ENCODE peak calls at places on chromosomes 16 and 17, in eight cellular contexts. U, M, R, N, K, V, H and X are unnamed samples.

GRCh38 chr16:80125677-80126076 is 415.1 kb upstream of the DYNLRB2 start:
- DNase-seq in U (no peak), M (no peak), R (no peak), N (no peak), K (no peak), V (no peak), H (no peak), X (no peak)

GRCh38 chr17:7894866-7895265 is 6.3 kb downstream of the CHD3 start:
- DNase-seq in U (no peak), M (no peak), R (no peak), N (no peak), K (no peak), V (no peak), H (no peak), X (no peak)

GRCh38 chr17:8896641-8897635 is 29.5 kb upstream of the PIK3R6 start:
- DNase-seq in U (no peak), M (no peak), R (no peak), N (no peak), K (no peak), V (no peak), H (no peak), X (no peak)

GRCh38 chr16:21158208-21159110 is at the start of gene LDAF1:
- DNase-seq in U (peak), M (peak), R (peak), N (peak), K (peak), V (peak), H (peak), X (peak)

GRCh38 chr17:55710829-55711496 is 11.7 kb downstream of the TMEM100 start:
- DNase-seq in U (peak), M (no peak), R (no peak), N (no peak), K (no peak), V (no peak), H (no peak), X (no peak)

GRCh38 chr17:21079196-21079595 is 36.4 kb upstream of the USP22 start:
- DNase-seq in U (no peak), M (no peak), R (no peak), N (no peak), K (no peak), V (no peak), H (no peak), X (no peak)

GRCh38 chr17:65987988-65988387 is 203.9 kb downstream of the CEP112 start:
- DNase-seq in U (peak), M (no peak), R (no peak), N (peak), K (peak), V (no peak), H (peak), X (no peak)

GRCh38 chr17:78421534-78422266 is 43.3 kb downstream of the PGS1 start:
- DNase-seq in U (peak), M (peak), R (peak), N (no peak), K (peak), V (peak), H (peak), X (peak)

GRCh38 chr17:58416937-58417299 is 416 bp downstream of the RNF43 start:
- DNase-seq in U (no peak), M (no peak), R (no peak), N (no peak), K (no peak), V (no peak), H (peak), X (no peak)

GRCh38 chr17:61366715-61367413 is 32.8 kb upstream of the TBX2 start:
- DNase-seq in U (no peak), M (no peak), R (peak), N (no peak), K (no peak), V (no peak), H (no peak), X (no peak)

GRCh38 chr17:7845359-7846062 is 9.4 kb upstream of the TMEM88 start:
- DNase-seq in U (no peak), M (no peak), R (no peak), N (no peak), K (no peak), V (no peak), H (no peak), X (no peak)

GRCh38 chr16:21260870-21261791 is 17.0 kb downstream of the CRYM start:
- DNase-seq in U (peak), M (no peak), R (peak), N (no peak), K (peak), V (no peak), H (no peak), X (no peak)

GRCh38 chr17:63189930-63190329 is 223.9 kb downstream of the TANC2 start:
- DNase-seq in U (no peak), M (no peak), R (no peak), N (no peak), K (no peak), V (no peak), H (no peak), X (no peak)

GRCh38 chr16:66130296-66130910 is 236.1 kb upstream of the CDH5 start:
- DNase-seq in U (peak), M (no peak), R (no peak), N (peak), K (no peak), V (no peak), H (no peak), X (no peak)

GRCh38 chr16:85193876-85194275 is 81.6 kb upstream of the CIBAR2 start:
- DNase-seq in U (no peak), M (no peak), R (no peak), N (no peak), K (no peak), V (no peak), H (no peak), X (no peak)

GRCh38 chr16:47965439-47965838 is 190.4 kb downstream of the ABCC12 start:
- DNase-seq in U (peak), M (peak), R (no peak), N (no peak), K (no peak), V (no peak), H (peak), X (no peak)

GRCh38 chr17:41415833-41416335 is 8.5 kb downstream of the KRT37 start:
- DNase-seq in U (peak), M (no peak), R (no peak), N (no peak), K (no peak), V (no peak), H (no peak), X (no peak)

GRCh38 chr16:53129281-53130192 is 74.7 kb downstream of the CHD9 start:
- DNase-seq in U (peak), M (no peak), R (no peak), N (peak), K (no peak), V (peak), H (peak), X (no peak)

GRCh38 chr17:44979426-44980273 is 11.5 kb upstream of the C1QL1 start:
- DNase-seq in U (peak), M (no peak), R (peak), N (no peak), K (no peak), V (no peak), H (no peak), X (no peak)

GRCh38 chr17:44976198-44976597 is 8.1 kb upstream of the C1QL1 start:
- DNase-seq in U (no peak), M (no peak), R (no peak), N (no peak), K (no peak), V (no peak), H (no peak), X (no peak)

GRCh38 chr17:44978807-44979206 is 10.7 kb upstream of the C1QL1 start:
- DNase-seq in U (no peak), M (no peak), R (no peak), N (no peak), K (no peak), V (no peak), H (no peak), X (no peak)

GRCh38 chr17:44977740-44978584 is 9.9 kb upstream of the C1QL1 start:
- DNase-seq in U (no peak), M (no peak), R (no peak), N (no peak), K (no peak), V (no peak), H (no peak), X (no peak)

GRCh38 chr17:44977065-44977464 is 9.0 kb upstream of the C1QL1 start:
- DNase-seq in U (no peak), M (no peak), R (no peak), N (no peak), K (peak), V (no peak), H (no peak), X (no peak)
- TF ChIP-seq CTCF in U (no peak), M (no peak), R (no peak), N (no peak), K (peak), V (no peak), H (no peak), X (no peak)

DNA sequence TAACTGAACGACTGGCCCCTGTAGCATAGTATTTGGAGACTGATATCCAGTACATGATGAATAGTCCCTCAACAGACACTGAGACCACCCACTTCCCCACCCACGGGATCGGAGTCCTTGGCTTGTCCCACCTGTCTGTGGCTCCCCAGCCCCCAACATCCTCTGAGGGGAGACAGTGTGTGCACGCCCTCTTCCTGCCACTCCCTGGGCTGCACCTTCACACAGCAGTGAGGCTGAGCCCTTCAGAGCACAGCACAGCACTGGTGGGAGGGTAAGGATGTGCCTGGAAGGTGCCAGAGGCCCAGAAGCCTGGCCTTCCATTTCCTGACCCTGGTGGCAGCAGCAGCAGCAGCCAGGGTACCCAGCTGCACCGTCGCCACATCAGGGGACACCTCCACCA is 11.0 kb downstream of the DNASE1 start:
- DNase-seq in U (no peak), M (no peak), R (no peak), N (no peak), K (no peak), V (no peak), H (no peak), X (no peak)
- TF ChIP-seq CTCF in U (no peak), M (no peak), R (no peak), N (no peak), K (no peak), V (no peak), H (no peak), X (no peak)

GRCh38 chr16:58198739-58199411 is 969 bp upstream of the CSNK2A2 start:
- DNase-seq in U (no peak), M (no peak), R (no peak), N (no peak), K (no peak), V (no peak), H (peak), X (no peak)
- TF ChIP-seq CTCF in U (no peak), M (no peak), R (no peak), N (no peak), K (no peak), V (no peak), H (no peak), X (no peak)

DNA sequence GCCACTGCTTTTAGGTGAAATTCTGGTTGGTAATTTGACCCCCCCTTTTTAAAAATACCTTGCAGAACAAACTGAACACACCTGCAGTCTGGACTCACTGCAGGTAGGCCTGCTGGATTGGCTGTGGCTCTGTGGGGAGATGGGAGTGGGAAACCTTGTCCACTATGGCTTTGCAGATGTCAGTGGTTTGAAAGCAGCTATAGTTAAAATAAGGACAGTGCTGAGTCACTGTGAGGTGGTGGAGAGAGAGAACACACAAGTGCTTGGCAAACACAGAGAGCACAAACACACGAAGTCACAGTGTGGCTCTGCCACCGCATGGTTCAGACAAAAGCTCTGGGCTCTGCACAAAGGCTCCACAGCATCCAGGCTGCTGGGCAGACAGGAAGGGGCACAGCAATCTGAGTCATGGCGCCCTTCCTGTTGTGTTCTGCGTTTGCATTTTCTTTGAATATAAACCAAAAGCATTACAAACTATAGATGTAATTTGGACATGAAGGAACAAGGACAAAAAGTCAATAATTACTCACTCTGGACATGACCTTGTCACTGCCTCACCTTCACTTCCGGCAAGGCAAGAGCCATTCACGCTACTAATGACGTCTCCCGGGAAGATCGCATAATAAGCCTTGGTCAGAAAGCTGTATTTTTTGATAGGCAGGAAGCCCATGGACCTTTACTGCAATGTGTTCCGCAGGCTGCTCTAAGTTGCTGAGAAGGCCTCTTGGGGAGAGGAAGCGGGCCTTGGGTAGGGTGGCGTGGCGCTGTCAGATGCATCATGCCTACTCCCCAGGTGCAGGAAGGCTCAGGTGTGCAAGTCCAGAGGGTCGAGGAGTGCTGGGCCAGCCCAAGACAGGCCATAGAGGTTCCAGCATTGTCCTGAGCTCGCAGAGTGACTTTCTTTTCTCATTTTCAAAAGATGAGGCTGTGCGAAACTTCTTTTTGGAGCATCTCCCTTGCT is 60.1 kb upstream of the MED9 start:
- DNase-seq in U (peak), M (no peak), R (peak), N (no peak), K (peak), V (no peak), H (no peak), X (no peak)
- TF ChIP-seq CTCF in U (no peak), M (no peak), R (no peak), N (no peak), K (no peak), V (no peak), H (no peak), X (no peak)

DNA sequence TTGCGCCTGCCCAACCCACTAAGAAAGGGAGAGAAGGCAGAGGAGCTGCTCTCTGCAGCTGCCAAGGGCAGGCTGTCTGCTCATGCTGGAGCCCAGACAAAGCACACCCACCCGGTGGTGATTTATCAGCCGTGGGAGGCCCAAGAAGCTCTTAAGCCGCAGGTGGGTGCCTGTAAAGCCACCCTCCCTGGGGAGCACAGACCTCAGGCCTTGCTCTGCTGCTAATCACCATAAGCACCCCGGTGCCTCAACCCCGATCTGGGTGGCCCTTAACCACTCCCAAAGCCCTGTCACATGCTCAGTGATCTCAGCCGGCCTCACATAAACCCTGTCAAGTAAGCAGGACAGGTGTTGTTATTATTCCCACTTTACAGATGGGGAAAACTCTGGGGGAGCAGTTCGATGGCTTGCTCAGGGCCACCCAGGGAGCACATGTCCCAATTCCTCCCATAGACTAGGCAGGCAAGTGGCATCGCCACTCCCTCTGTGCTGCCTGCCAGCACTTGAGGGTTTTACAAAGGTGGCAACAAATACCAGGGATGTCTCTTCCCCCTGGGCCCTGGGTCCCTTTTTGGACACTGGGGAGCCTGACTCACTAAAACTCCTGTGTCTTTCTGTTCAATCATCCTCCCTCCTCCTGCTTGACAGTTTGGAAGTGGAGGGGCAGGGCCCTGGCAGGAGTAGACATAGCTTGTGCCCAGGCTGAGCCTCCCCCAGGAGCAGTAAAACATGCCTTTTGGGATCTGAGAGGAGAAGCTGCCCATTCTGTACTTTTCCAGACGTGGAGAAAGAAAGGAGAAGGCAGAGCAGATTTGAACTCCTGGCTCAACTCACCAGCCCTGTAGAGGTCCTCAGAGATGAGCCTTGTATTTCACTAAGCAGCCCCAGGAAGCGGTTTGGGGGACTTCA is 299.3 kb downstream of the SOX9 start:
- DNase-seq in U (no peak), M (no peak), R (no peak), N (no peak), K (no peak), V (no peak), H (no peak), X (no peak)
- TF ChIP-seq CTCF in U (no peak), M (no peak), R (no peak), N (no peak), K (no peak), V (no peak), H (no peak), X (no peak)

DNA sequence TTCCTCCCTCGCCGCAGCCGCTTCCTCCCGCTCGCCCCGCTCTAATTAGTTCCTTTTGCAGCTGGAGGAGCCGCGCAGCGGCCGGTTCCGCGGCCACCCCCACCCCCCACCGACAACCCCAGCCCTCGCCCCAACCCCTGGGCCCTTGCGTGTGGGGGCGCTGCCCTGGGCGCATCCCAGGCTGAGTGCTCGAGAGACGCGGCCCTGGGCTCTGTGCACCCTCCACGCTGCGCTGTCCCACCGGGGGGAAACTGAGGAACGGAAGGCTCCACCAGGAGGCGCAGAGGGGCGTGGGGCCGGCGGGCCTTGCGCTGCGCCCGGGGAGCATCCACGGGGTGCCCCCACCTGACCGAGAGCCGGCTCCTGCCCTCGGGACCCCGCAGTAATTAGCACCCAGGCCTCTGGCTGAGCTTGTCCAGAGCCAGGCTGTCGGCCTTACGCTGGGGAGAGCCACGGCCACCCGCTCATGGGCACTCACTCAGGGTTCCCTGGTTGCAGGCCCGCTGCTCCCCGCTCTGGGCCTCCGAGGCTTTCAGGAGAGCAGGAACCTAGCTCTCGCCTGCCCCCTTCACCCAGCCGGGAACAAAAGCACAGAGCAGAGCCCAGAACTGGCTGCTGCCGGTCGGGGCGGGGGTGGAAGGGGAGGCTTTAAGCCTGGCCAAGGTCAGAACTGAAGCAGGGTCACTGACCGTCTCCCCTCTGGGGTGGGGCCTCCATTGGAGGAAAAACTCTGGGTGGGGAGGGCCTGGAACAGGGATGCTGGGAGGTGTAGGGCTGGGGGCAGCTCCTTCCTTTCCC is 12.1 kb downstream of the GLIS2 start:
- DNase-seq in U (peak), M (peak), R (peak), N (no peak), K (no peak), V (no peak), H (peak), X (no peak)
- TF ChIP-seq CTCF in U (peak), M (peak), R (peak), N (peak), K (no peak), V (peak), H (peak), X (peak)